ENCODE peak calls at places on chromosomes 4 and X, in nine cellular contexts. V is foreskin fibroblast, X is GM23338, R is adrenal gland, B is GM12865, Y is vagina, I is psoas muscle, O is ovary, L is PC-9. M is an unnamed sample.
A peak's percentile ranks its signal among the peaks of the same experiment; 100 is the strongest.

GRCh38 chrX:48357681-48358080 is 1.2 kb upstream of the SSX3 start:
- DNase-seq in X (no peak), I (no peak), Y (no peak), O (no peak), B (no peak), R (no peak), V (no peak), L (no peak), M (no peak)

GRCh38 chrX:65871671-65872311 is 168.1 kb downstream of the VSIG4 start:
- DNase-seq in R (no peak), O (no peak), X (peak; percentile 61), B (peak; percentile 69), L (peak; percentile 21), I (no peak), Y (no peak), V (no peak), M (no peak)

GRCh38 chr4:160038560-160038959 is 935.7 kb downstream of the RAPGEF2 start:
- DNase-seq in R (no peak), L (no peak), B (no peak), I (no peak), Y (no peak), V (no peak), O (no peak), X (no peak), M (peak; percentile 13)

GRCh38 chrX:68708503-68709290 is 61.2 kb downstream of the STARD8 start:
- DNase-seq in Y (no peak), V (no peak), O (no peak), B (no peak), I (no peak), L (no peak), R (no peak), X (peak; percentile 76), M (no peak)

GRCh38 chr4:181416966-181417365 is 826.2 kb upstream of the TENM3 start:
- DNase-seq in Y (no peak), R (peak; percentile 39), B (no peak), O (no peak), I (no peak), L (no peak), V (no peak), X (no peak), M (no peak)

GRCh38 chrX:114584434-114584943 is 603 bp downstream of the HTR2C start:
- DNase-seq in L (no peak), Y (no peak), X (peak; percentile 63), V (peak; percentile 9), B (no peak), O (no peak), I (no peak), R (no peak), M (no peak)

GRCh38 chr4:1075809-1076524 is 37.4 kb downstream of the RNF212 start:
- DNase-seq in O (no peak), R (no peak), X (no peak), V (no peak), Y (no peak), B (no peak), I (no peak), L (no peak), M (no peak)

GRCh38 chr4:165765053-165765452 is 108.0 kb upstream of the TLL1 start:
- DNase-seq in I (no peak), Y (no peak), V (no peak), O (no peak), X (no peak), R (no peak), B (no peak), L (no peak), M (peak; percentile 15)

GRCh38 chr4:53613428-53613827 is 22.1 kb upstream of the LNX1 start:
- DNase-seq in X (no peak), R (no peak), Y (no peak), B (no peak), O (no peak), L (no peak), V (no peak), I (no peak), M (no peak)

GRCh38 chr4:53617101-53617680 is 25.9 kb upstream of the LNX1 start:
- DNase-seq in R (no peak), V (no peak), B (no peak), Y (no peak), X (no peak), O (no peak), L (no peak), I (no peak), M (no peak)

GRCh38 chr4:53618321-53618720 is 27.0 kb upstream of the LNX1 start:
- DNase-seq in B (no peak), I (no peak), O (no peak), V (no peak), R (no peak), L (no peak), Y (no peak), X (no peak), M (no peak)

GRCh38 chr4:53616219-53616618 is 24.9 kb upstream of the LNX1 start:
- DNase-seq in Y (no peak), I (no peak), V (no peak), R (no peak), L (no peak), X (no peak), B (no peak), O (no peak), M (no peak)

DNA sequence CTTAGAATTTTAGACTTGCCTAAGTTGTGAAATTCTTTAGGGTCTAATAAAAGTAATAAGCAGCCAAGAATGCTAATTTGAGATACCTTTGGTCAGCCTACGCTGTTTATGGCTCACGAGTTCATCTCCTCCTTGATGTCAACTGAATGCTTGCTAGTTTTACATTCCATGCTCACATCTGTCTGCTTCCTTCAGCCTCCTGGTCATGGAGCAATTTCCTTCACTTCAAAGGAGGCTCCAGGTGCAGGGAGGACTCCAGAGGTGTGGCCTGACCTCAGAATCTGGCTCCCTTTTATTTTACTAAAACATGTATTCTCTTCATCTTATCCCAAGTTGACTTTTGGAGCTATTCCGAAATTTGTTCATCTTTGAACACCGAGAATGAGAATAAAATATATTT is 23.3 kb upstream of the LNX1 start:
- DNase-seq in V (no peak), R (no peak), B (no peak), I (no peak), Y (no peak), O (no peak), L (peak; percentile 3), X (peak; percentile 76), M (no peak)
- TF ChIP-seq CTCF in V (no peak), R (no peak), B (no peak), I (no peak), Y (no peak), O (no peak), L (peak; percentile 29), X (peak; percentile 56), M (peak; percentile 37)

GRCh38 chr4:145734576-145735329 is 54.8 kb downstream of the C4orf51 start:
- DNase-seq in X (no peak), Y (no peak), O (peak; percentile 65), V (peak; percentile 98), I (peak; percentile 79), B (peak; percentile 82), R (peak; percentile 84), L (peak; percentile 87), M (peak; percentile 90)

GRCh38 chr4:145732416-145732815 is 52.5 kb downstream of the C4orf51 start:
- DNase-seq in Y (no peak), L (no peak), V (no peak), B (no peak), R (no peak), X (peak; percentile 34), I (no peak), O (no peak), M (no peak)

GRCh38 chr4:145735330-145735638 is 55.3 kb downstream of the C4orf51 start:
- DNase-seq in R (no peak), I (no peak), V (peak; percentile 93), Y (no peak), O (no peak), X (peak; percentile 26), B (no peak), L (peak; percentile 76), M (peak; percentile 96)

GRCh38 chr4:145732895-145733880 is 53.2 kb downstream of the C4orf51 start:
- DNase-seq in I (peak; percentile 97), X (peak; percentile 98), R (peak; percentile 96), B (peak; percentile 89), O (peak; percentile 96), V (peak; percentile 98), L (peak; percentile 96), Y (no peak), M (peak; percentile 97)

GRCh38 chr4:145734051-145734450 is 54.1 kb downstream of the C4orf51 start:
- DNase-seq in B (no peak), I (no peak), X (no peak), O (no peak), R (no peak), Y (no peak), V (peak; percentile 39), L (no peak), M (peak; percentile 23)
- H3K4me3 ChIP-seq in B (no peak overlapping the region), I (peak overlapping the region; percentile 68), X (no peak overlapping the region), O (peak overlapping the region; percentile 57), R (no peak overlapping the region), Y (peak overlapping the region; percentile 75), V (peak overlapping the region; percentile 56), L (peak overlapping the region; percentile 65), M (no peak overlapping the region)

GRCh38 chrX:153688534-153688899 is 791 bp downstream of the SLC6A8 start:
- DNase-seq in Y (no peak), L (no peak), I (no peak), V (no peak), B (no peak), R (no peak), O (no peak), X (no peak), M (no peak)

GRCh38 chrX:153690466-153690865 is 2.7 kb downstream of the SLC6A8 start:
- DNase-seq in X (no peak), O (no peak), Y (no peak), L (no peak), I (no peak), R (no peak), V (no peak), B (no peak), M (no peak)

GRCh38 chrX:153688071-153688470 is 345 bp downstream of the SLC6A8 start:
- DNase-seq in L (no peak), R (no peak), V (no peak), X (no peak), B (no peak), I (peak; percentile 11), Y (no peak), O (no peak), M (no peak)

GRCh38 chrX:153688900-153689590 is 1.3 kb downstream of the SLC6A8 start:
- DNase-seq in X (no peak), R (peak; percentile 59), L (peak; percentile 27), O (no peak), Y (no peak), V (peak; percentile 72), B (no peak), I (peak; percentile 64), M (no peak)

DNA sequence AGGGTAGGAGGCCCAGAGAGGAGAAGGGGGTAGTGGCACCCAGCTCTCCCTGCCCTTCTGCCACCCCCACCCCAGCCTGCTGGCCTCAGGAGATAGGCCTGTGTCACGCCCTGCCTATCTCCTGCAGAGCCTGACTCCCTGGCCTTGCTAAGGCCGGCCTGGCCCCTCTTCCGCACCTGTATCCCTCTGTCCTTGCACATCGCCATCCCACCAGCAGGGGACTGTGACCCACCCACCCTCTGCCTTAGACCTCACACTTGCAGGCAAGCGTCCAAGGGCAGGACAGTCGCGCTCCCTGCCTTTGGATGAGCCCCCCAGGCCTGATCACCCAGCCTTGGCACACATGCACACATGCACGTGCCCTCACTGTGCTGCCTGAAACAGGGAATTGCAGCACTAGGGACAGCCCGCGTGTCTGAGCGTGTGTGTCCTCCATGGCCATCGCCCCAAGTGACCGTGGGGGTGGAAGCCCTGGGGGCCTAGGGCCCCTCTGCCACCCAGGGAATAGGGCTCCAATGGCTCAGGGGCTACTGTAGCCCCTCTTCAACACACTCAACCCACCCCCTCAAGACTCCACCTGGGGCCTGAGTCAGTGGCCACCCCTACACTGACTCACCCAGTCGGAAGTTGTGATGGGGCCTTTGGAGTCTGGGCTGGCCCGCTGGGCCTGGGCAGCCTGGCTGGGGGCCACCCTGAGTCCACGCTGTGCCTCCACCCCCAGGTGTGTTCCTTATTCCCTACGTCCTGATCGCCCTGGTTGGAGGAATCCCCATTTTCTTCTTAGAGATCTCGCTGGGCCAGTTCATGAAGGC is 2.1 kb downstream of the SLC6A8 start:
- DNase-seq in L (peak; percentile 18), V (no peak), I (no peak), R (no peak), O (no peak), B (no peak), X (no peak), Y (no peak), M (no peak)
- TF ChIP-seq CTCF in L (no peak), V (no peak), I (no peak), R (no peak), O (no peak), B (no peak), X (peak; percentile 41), Y (no peak), M (peak; percentile 3)

GRCh38 chrX:46838974-46839480 is 2.2 kb downstream of the RP2 start:
- DNase-seq in V (peak; percentile 32), B (no peak), L (no peak), Y (no peak), R (no peak), O (no peak), I (no peak), X (no peak), M (no peak)
- H3K4me3 ChIP-seq in V (peak overlapping the region; percentile 86), B (no peak overlapping the region), L (peak overlapping the region; percentile 65), Y (no peak overlapping the region), R (no peak overlapping the region), O (no peak overlapping the region), I (no peak overlapping the region), X (peak overlapping the region; percentile 78), M (no peak overlapping the region)